ENCODE peak calls at places on chromosome 11, in eight cellular contexts. Y is SK-N-SH, D is PC-9, K is HCT116, Z is PC-3, B is OCI-LY7, W is hepatocyte, Q is MM.1S. U is an unnamed sample.

GRCh38 chr11:22192642-22193347 is at the start of gene ANO5:
- DNase-seq in Y (peak; percentile 89), D (no peak), K (no peak), Z (no peak), B (no peak), W (peak; percentile 78), Q (peak; percentile 56), U (peak; percentile 81)

GRCh38 chr11:78230161-78230877 is 41.6 kb downstream of the USP35 start:
- DNase-seq in Y (peak; percentile 54), D (no peak), K (no peak), Z (peak; percentile 18), B (no peak), W (no peak), Q (no peak), U (no peak)

GRCh38 chr11:27626269-27626937 is 73.9 kb downstream of the BDNF start:
- DNase-seq in Y (no peak), D (no peak), K (no peak), Z (no peak), B (no peak), W (no peak), Q (no peak), U (no peak)

GRCh38 chr11:65298655-65299179 is 15.9 kb upstream of the CDC42EP2 start:
- DNase-seq in Y (no peak), D (no peak), K (no peak), Z (no peak), B (no peak), W (peak; percentile 53), Q (no peak), U (no peak)

GRCh38 chr11:30775123-30775522 is 189.0 kb upstream of the MPPED2 start:
- DNase-seq in Y (no peak), D (no peak), K (no peak), Z (no peak), B (no peak), W (no peak), Q (no peak), U (peak; percentile 51)

GRCh38 chr11:132111341-132111740 is 740.9 kb downstream of the NTM start:
- DNase-seq in Y (no peak), D (no peak), K (no peak), Z (no peak), B (no peak), W (no peak), Q (no peak), U (no peak)

GRCh38 chr11:6611092-6612007 is 666 bp downstream of the TAF10 start:
- DNase-seq in Y (no peak), D (no peak), K (no peak), Z (no peak), B (peak; percentile 30), W (no peak), Q (no peak), U (peak; percentile 38)

GRCh38 chr11:84430661-84431060 is 1144.5 kb upstream of the CCDC90B start:
- DNase-seq in Y (no peak), D (no peak), K (no peak), Z (peak; percentile 27), B (no peak), W (peak; percentile 17), Q (peak; percentile 16), U (peak; percentile 33)

GRCh38 chr11:72223615-72224586 is 666 bp upstream of the INPPL1 start:
- DNase-seq in Y (peak; percentile 84), D (no peak), K (peak; percentile 8), Z (peak; percentile 60), B (peak; percentile 57), W (peak; percentile 85), Q (peak; percentile 58), U (peak; percentile 73)

GRCh38 chr11:77114089-77114463 is 11.4 kb downstream of the OMP start:
- DNase-seq in Y (no peak), D (no peak), K (no peak), Z (no peak), B (no peak), W (no peak), Q (no peak), U (no peak)

GRCh38 chr11:77111946-77112345 is 9.3 kb downstream of the OMP start:
- DNase-seq in Y (no peak), D (no peak), K (no peak), Z (no peak), B (no peak), W (no peak), Q (no peak), U (no peak)

GRCh38 chr11:77112641-77113381 is 10.2 kb downstream of the OMP start:
- DNase-seq in Y (no peak), D (no peak), K (no peak), Z (no peak), B (no peak), W (no peak), Q (no peak), U (no peak)

GRCh38 chr11:77115181-77115611 is 12.6 kb downstream of the OMP start:
- DNase-seq in Y (no peak), D (no peak), K (no peak), Z (peak; percentile 25), B (no peak), W (no peak), Q (no peak), U (peak; percentile 75)

DNA sequence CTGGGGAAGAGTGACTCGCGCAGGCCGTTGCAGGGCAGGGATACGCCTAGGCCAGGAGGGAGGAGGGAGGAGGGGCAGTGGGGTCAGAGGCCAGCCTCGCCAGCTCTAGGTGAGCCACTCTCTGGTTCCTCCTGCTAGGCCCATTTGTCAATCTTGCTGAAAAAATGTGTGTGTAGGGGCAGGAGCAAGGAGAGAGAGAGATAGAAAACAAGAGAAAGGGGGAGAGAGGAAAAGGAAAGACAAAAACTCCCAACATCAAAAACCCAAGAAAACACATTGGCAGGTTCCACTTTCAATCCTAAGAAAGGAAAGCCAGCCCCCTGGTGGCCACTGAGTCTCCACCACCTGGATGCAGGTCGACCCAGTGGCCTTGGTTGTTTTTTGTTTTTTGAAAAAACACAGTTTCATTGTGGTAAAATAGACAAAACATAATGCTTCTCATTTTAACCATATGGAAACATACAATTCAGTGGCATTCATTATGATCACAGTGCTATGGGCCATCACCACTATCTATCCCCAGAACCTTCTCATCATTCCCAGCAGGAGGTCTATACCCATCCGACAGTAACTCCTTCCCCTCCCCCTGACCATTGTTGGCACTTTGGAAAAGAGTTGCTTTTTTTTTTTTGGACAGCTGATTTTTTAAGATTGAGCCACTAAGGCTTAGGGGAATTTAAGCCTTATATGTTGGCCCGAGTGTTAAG is 10.9 kb downstream of the OMP start:
- DNase-seq in Y (peak; percentile 74), D (no peak), K (no peak), Z (peak; percentile 67), B (peak; percentile 18), W (peak; percentile 67), Q (peak; percentile 33), U (peak; percentile 86)
- TF ChIP-seq CTCF in Y (peak; percentile 65), D (peak; percentile 86), K (peak; percentile 94), Z (peak; percentile 88), B (peak; percentile 73), W (peak; percentile 58), Q (peak; percentile 70), U (peak; percentile 77)

DNA sequence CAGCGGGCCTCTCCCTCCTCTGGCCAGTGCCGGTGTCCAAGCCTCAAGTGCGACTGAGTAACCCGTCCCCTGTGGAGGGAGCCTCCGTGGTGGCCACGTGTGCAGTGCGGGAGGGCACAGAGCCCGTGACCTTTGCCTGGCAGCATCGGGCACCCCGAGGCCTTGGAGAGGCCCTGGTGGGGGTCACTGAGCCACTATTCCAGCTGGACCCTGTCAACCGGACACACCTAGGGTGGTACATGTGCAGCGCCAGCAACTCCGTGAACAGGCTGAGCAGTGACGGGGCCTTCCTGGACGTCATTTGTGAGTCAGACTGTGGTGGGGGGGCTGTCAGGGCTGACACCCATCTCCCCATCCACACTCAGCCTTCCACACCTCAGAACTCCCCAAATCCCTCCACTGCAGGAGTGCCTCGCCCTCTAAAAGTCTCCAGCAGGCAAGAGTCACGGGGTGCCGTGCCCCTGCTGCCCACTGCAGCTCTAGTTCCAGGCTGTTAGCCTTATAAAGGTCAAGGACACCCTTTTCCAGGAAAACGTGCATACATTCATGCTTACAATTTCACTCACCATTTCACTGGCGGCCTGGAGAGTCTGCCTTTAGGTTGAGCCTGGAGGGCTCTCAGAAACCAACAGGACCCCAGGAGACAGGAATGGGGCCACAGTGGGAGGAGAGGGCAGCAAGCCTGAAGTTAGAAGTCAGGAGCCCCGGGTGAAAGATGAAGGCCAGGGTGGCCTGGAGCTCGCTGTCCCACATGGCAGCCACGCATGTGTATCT is 2.6 kb downstream of the VSIG10L2 start:
- DNase-seq in Y (no peak), D (no peak), K (no peak), Z (no peak), B (no peak), W (no peak), Q (no peak), U (no peak)
- H3K9me2 ChIP-seq in Y (no peaks in the 10 kb centered on the region), D (no peaks in the 10 kb centered on the region), K (no peaks in the 10 kb centered on the region), Z (no peaks in the 10 kb centered on the region), B (no peaks in the 10 kb centered on the region), W (no peaks in the 10 kb centered on the region), Q (no peaks in the 10 kb centered on the region), U (no peaks in the 10 kb centered on the region)

DNA sequence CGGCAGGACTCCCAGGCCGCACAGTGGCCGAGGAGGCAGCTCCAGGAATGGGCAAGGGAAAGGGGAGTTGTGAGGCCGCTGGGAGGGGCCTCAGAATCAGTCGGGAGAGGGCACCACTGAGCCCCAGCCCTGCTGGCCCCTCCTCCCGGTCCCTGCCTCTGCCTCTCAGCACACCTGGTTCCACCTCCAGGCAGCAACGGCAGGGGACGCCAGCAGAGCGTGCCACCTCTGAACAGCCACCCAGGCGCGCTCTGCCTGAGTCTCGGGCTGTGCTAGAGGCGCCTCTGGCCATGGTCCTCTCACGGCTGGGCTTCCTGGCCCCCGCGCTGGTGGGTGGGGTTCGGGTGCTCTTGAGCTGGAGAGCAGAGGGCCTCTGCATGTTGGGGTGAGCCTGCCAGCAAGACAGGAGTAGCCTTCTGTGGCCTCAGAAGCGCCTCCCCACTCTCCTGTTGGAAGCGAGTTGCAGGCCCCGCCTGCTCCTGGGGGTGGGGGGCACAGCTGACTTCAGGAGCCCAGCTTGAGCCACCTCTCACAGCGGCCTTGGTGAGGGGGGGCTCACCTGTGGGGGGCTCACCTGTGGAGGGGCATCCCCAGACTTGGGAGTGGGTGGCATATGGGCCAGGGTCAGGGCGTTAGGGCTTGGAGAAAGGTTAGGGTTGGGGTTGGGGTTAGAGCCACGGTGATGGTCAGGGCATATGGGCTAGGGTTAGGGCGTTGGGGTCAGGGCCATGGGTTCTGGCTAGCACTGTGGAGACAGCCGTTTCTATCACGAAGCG is 32.8 kb downstream of the MOB2 start:
- DNase-seq in Y (no peak), D (no peak), K (no peak), Z (peak; percentile 23), B (peak; percentile 74), W (peak; percentile 47), Q (peak; percentile 39), U (peak; percentile 85)
- TF ChIP-seq CTCF in Y (no peak), D (peak; percentile 42), K (no peak), Z (peak; percentile 25), B (peak; percentile 76), W (peak; percentile 20), Q (peak; percentile 52), U (peak; percentile 26)

DNA sequence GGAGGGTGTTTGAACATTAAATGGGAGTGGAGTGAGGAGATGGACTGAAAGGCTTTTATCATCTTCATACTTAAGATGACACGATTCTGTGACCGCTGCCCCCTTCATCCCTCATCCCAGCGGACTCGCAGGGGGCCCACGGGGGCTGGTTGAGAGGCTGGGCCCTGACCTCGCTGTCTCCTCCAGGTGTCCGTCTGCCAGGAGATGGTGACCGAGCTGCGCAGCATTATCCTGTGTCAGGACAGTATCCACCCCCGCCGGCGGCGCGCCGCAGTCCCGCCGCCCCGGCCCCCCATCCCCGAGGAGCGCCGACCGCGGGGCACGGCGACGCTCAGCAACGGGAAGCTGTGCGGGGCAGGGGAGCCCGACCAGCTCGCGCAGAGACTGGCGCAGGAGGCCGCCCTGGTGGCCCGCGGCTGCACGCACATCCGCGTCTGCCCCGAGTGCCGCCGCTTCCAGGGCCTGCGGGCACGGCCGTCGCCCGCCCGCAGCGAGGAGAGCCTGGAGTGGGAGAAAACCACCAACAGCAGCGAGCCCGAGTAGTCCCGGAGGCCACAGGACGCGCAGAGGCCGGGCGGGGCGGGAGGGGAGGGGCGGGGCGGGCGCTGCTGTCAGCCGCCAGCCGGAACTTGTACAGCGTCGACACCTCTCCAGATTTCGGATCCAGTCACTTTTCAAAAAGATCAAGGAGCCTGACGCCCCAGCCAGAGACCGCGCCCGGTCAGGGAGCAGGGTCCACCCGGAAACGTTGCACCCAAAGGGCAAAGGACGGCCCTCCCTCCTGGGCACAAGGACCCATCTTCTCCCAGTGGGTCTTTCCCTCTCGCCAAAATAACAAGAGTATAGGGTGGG is 38.0 kb upstream of the TBCEL start:
- DNase-seq in Y (peak; percentile 88), D (no peak), K (no peak), Z (peak; percentile 47), B (no peak), W (peak; percentile 81), Q (peak; percentile 37), U (peak; percentile 79)
- H3K9me2 ChIP-seq in Y (no peaks in the 10 kb centered on the region), D (no peaks in the 10 kb centered on the region), K (no peaks in the 10 kb centered on the region), Z (no peaks in the 10 kb centered on the region), B (no peaks in the 10 kb centered on the region), W (no peaks in the 10 kb centered on the region), Q (no peaks in the 10 kb centered on the region), U (no peaks in the 10 kb centered on the region)